ENCODE peak calls at places on chromosomes 4 and X, in four cellular contexts. One of them, this sample, is unnamed. For H3K27me3, the result is how much of the 10 kb centered on the place peaks cover.

GRCh38 chrX:104668550-104668949 is 102.6 kb downstream of the IL1RAPL2 start:
- DNase-seq in thoracic aorta: no peak
- DNase-seq in H7: peak
- DNase-seq in heart left ventricle: no peak
- DNase-seq in this sample: no peak

GRCh38 chr4:153269223-153269990 is 65.2 kb downstream of the TRIM2 start:
- DNase-seq in heart left ventricle: no peak
- DNase-seq in thoracic aorta: no peak
- DNase-seq in H7: peak
- DNase-seq in this sample: no peak

GRCh38 chr4:121253961-121254360 is 89.8 kb upstream of the TNIP3 start:
- DNase-seq in thoracic aorta: no peak
- DNase-seq in heart left ventricle: no peak
- DNase-seq in H7: no peak
- DNase-seq in this sample: no peak

GRCh38 chrX:70969635-70970481 is 39.0 kb upstream of the SLC7A3 start:
- DNase-seq in thoracic aorta: no peak
- DNase-seq in H7: no peak
- DNase-seq in heart left ventricle: no peak
- DNase-seq in this sample: no peak

GRCh38 chrX:53481093-53481492 is 46.9 kb upstream of the HSD17B10 start:
- DNase-seq in heart left ventricle: no peak
- DNase-seq in thoracic aorta: no peak
- DNase-seq in H7: no peak
- DNase-seq in this sample: no peak

GRCh38 chrX:117985241-117985640 is 131.4 kb downstream of the KLHL13 start:
- DNase-seq in heart left ventricle: no peak
- DNase-seq in H7: peak
- DNase-seq in thoracic aorta: no peak
- DNase-seq in this sample: no peak

GRCh38 chrX:97102938-97103337 is 219.2 kb downstream of the RPA4 start:
- DNase-seq in heart left ventricle: no peak
- DNase-seq in thoracic aorta: no peak
- DNase-seq in H7: no peak
- DNase-seq in this sample: no peak

GRCh38 chr4:114015444-114015899 is 36.0 kb upstream of the ARSJ start:
- DNase-seq in H7: no peak
- DNase-seq in thoracic aorta: no peak
- DNase-seq in heart left ventricle: no peak
- DNase-seq in this sample: no peak

GRCh38 chrX:98755912-98756311 is 1654.2 kb downstream of the PCDH19 start:
- DNase-seq in heart left ventricle: no peak
- DNase-seq in H7: no peak
- DNase-seq in thoracic aorta: no peak
- DNase-seq in this sample: no peak

GRCh38 chr4:1008840-1009646 is 2.4 kb upstream of the FGFRL1 start:
- DNase-seq in H7: no peak
- DNase-seq in heart left ventricle: peak
- DNase-seq in thoracic aorta: no peak
- DNase-seq in this sample: no peak

GRCh38 chr4:110615366-110616161 is 7.3 kb downstream of the PITX2 start:
- DNase-seq in H7: peak
- DNase-seq in thoracic aorta: no peak
- DNase-seq in heart left ventricle: no peak
- DNase-seq in this sample: no peak

GRCh38 chr4:52915730-52916129 is 53.6 kb downstream of the RASL11B start:
- DNase-seq in H7: no peak
- DNase-seq in thoracic aorta: no peak
- DNase-seq in heart left ventricle: no peak
- DNase-seq in this sample: no peak

GRCh38 chr4:141131738-141132688 is 1.3 kb downstream of the RNF150 start:
- DNase-seq in thoracic aorta: no peak
- DNase-seq in H7: peak
- DNase-seq in heart left ventricle: peak
- DNase-seq in this sample: peak

GRCh38 chr4:169270810-169271691 is at the start of gene SH3RF1:
- DNase-seq in H7: peak
- DNase-seq in heart left ventricle: peak
- DNase-seq in thoracic aorta: peak
- DNase-seq in this sample: peak

GRCh38 chr4:52868138-52868537 is 6.0 kb downstream of the RASL11B start:
- DNase-seq in heart left ventricle: peak
- DNase-seq in thoracic aorta: no peak
- DNase-seq in H7: peak
- DNase-seq in this sample: no peak

GRCh38 chr4:721261-722171 is 15.9 kb downstream of the PCGF3 start:
- DNase-seq in H7: no peak
- DNase-seq in thoracic aorta: no peak
- DNase-seq in heart left ventricle: no peak
- DNase-seq in this sample: no peak

GRCh38 chr4:138235419-138235952 is 6.7 kb downstream of the SLC7A11 start:
- DNase-seq in H7: no peak
- DNase-seq in thoracic aorta: no peak
- DNase-seq in heart left ventricle: no peak
- DNase-seq in this sample: no peak

GRCh38 chrX:101347859-101348451 is 587 bp downstream of the TIMM8A start:
- DNase-seq in thoracic aorta: no peak
- DNase-seq in H7: peak
- DNase-seq in heart left ventricle: peak
- DNase-seq in this sample: no peak

GRCh38 chr4:46934731-46935130 is 25.7 kb upstream of the COX7B2 start:
- DNase-seq in H7: no peak
- DNase-seq in heart left ventricle: no peak
- DNase-seq in thoracic aorta: no peak
- DNase-seq in this sample: no peak

GRCh38 chrX:48911407-48912182 is at the start of gene SLC35A2:
- DNase-seq in H7: peak
- DNase-seq in thoracic aorta: no peak
- DNase-seq in heart left ventricle: peak
- DNase-seq in this sample: peak

GRCh38 chrX:113743069-113743468 is 840.8 kb upstream of the HTR2C start:
- DNase-seq in H7: no peak
- DNase-seq in heart left ventricle: no peak
- DNase-seq in thoracic aorta: no peak
- DNase-seq in this sample: no peak

GRCh38 chr4:75745192-75745591 is 20.8 kb downstream of the USO1 start:
- DNase-seq in heart left ventricle: no peak
- DNase-seq in H7: no peak
- DNase-seq in thoracic aorta: no peak
- DNase-seq in this sample: no peak

GRCh38 chr4:73231518-73232487 is 26.8 kb downstream of the ANKRD17 start:
- DNase-seq in heart left ventricle: no peak
- DNase-seq in H7: no peak
- DNase-seq in thoracic aorta: no peak
- DNase-seq in this sample: no peak

GRCh38 chrX:130264573-130264972 is 4.1 kb downstream of the ZNF280C start:
- DNase-seq in H7: no peak
- DNase-seq in thoracic aorta: no peak
- DNase-seq in heart left ventricle: no peak
- DNase-seq in this sample: no peak

GRCh38 chrX:108131471-108131870 is 39.9 kb downstream of the ATG4A start:
- DNase-seq in thoracic aorta: no peak
- DNase-seq in H7: no peak
- DNase-seq in heart left ventricle: peak
- DNase-seq in this sample: no peak

GRCh38 chr4:3461515-3462291 is 1.4 kb upstream of the DOK7 start:
- DNase-seq in heart left ventricle: peak
- DNase-seq in H7: peak
- DNase-seq in thoracic aorta: no peak
- DNase-seq in this sample: no peak

GRCh38 chr4:167221074-167221473 is 13.2 kb downstream of the SPOCK3 start:
- DNase-seq in H7: no peak
- DNase-seq in heart left ventricle: no peak
- DNase-seq in thoracic aorta: no peak
- DNase-seq in this sample: no peak

GRCh38 chrX:3393581-3394111 is 47.2 kb upstream of the MXRA5 start:
- DNase-seq in thoracic aorta: no peak
- DNase-seq in H7: no peak
- DNase-seq in heart left ventricle: no peak
- DNase-seq in this sample: no peak

GRCh38 chrX:52990848-52991247 is 32.5 kb upstream of the FAM156A start:
- DNase-seq in thoracic aorta: no peak
- DNase-seq in heart left ventricle: no peak
- DNase-seq in H7: no peak
- DNase-seq in this sample: no peak

DNA sequence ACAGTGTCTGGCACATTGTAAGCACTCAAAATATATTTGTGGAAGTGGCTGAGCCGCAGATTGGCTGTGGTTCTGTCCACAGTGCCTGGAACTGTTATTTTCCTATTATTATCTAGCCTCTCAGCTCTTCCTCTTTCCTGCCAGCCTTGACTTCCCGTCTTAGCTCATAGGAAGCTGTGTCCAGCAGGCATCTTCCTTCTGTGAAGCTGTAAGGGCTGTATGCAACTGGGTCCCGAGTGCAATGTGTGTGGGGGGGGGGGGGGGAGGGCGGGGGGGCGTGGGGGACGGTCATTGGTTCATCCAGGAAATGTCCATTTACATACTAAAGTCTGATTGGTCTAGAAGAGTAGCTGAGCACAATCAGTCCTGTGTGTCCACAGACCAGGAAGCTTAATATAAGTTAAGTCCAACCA is 210.7 kb downstream of the PDGFRA start:
- DNase-seq in thoracic aorta: no peak
- DNase-seq in H7: peak
- DNase-seq in heart left ventricle: peak
- DNase-seq in this sample: no peak
- H3K4me3 ChIP-seq in thoracic aorta: peak
- H3K4me3 ChIP-seq in H7: no peak
- H3K4me3 ChIP-seq in heart left ventricle: peak
- H3K4me3 ChIP-seq in this sample: peak

GRCh38 chr4:185211641-185212040 is 2.2 kb downstream of the SNX25 start:
- DNase-seq in H7: no peak
- DNase-seq in heart left ventricle: no peak
- DNase-seq in thoracic aorta: no peak
- DNase-seq in this sample: no peak
- H3K27me3 ChIP-seq in H7: under half
- H3K27me3 ChIP-seq in heart left ventricle: under half
- H3K27me3 ChIP-seq in thoracic aorta: under half
- H3K27me3 ChIP-seq in this sample: under half

GRCh38 chr4:83114576-83114975 is at the start of gene PLAC8:
- DNase-seq in heart left ventricle: no peak
- DNase-seq in H7: no peak
- DNase-seq in thoracic aorta: no peak
- DNase-seq in this sample: no peak
- H3K4me3 ChIP-seq in heart left ventricle: no peak
- H3K4me3 ChIP-seq in H7: no peak
- H3K4me3 ChIP-seq in thoracic aorta: no peak
- H3K4me3 ChIP-seq in this sample: no peak

DNA sequence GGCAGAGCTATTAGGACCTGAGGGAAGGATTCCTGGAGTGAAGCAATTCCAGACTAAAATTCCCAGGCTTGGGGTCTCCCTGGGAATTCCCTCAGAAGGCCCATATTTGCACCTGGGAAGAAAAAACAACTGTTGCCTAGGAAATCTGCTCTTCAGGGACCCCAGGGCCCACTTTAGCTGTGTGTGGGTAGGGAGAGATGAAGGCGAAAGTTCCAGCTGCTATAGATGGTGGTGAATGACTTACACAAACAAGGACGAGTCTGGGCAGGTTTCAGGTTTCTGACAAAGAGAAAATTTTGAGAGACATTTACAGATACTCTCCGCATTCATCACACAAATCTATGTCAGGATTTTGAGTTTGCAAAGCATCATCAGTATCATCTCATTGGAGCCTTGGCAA is 126.1 kb downstream of the GPC3 start:
- DNase-seq in H7: no peak
- DNase-seq in thoracic aorta: no peak
- DNase-seq in heart left ventricle: no peak
- DNase-seq in this sample: no peak
- H3K27me3 ChIP-seq in H7: under half
- H3K27me3 ChIP-seq in thoracic aorta: under half
- H3K27me3 ChIP-seq in heart left ventricle: under half
- H3K27me3 ChIP-seq in this sample: under half

GRCh38 chr4:165332502-165332901 is 5.0 kb downstream of the MSMO1 start:
- DNase-seq in thoracic aorta: no peak
- DNase-seq in H7: no peak
- DNase-seq in heart left ventricle: no peak
- DNase-seq in this sample: no peak

GRCh38 chr4:165330071-165330470 is 2.6 kb downstream of the MSMO1 start:
- DNase-seq in thoracic aorta: no peak
- DNase-seq in heart left ventricle: no peak
- DNase-seq in H7: no peak
- DNase-seq in this sample: no peak

GRCh38 chr4:165331316-165331715 is 3.8 kb downstream of the MSMO1 start:
- DNase-seq in heart left ventricle: no peak
- DNase-seq in thoracic aorta: no peak
- DNase-seq in H7: no peak
- DNase-seq in this sample: no peak

GRCh38 chr4:165330666-165331065 is 3.2 kb downstream of the MSMO1 start:
- DNase-seq in H7: no peak
- DNase-seq in thoracic aorta: no peak
- DNase-seq in heart left ventricle: no peak
- DNase-seq in this sample: no peak

GRCh38 chr4:165331823-165332222 is 4.4 kb downstream of the MSMO1 start:
- DNase-seq in thoracic aorta: no peak
- DNase-seq in heart left ventricle: no peak
- DNase-seq in H7: no peak
- DNase-seq in this sample: no peak
- H3K4me3 ChIP-seq in thoracic aorta: no peak
- H3K4me3 ChIP-seq in heart left ventricle: no peak
- H3K4me3 ChIP-seq in H7: no peak
- H3K4me3 ChIP-seq in this sample: no peak

GRCh38 chrX:152658302-152658701 is 20.6 kb downstream of the GABRQ start:
- DNase-seq in H7: peak
- DNase-seq in heart left ventricle: no peak
- DNase-seq in thoracic aorta: no peak
- DNase-seq in this sample: no peak

GRCh38 chrX:152652467-152652866 is 14.8 kb downstream of the GABRQ start:
- DNase-seq in thoracic aorta: no peak
- DNase-seq in heart left ventricle: no peak
- DNase-seq in H7: no peak
- DNase-seq in this sample: no peak

GRCh38 chrX:152652060-152652459 is 14.4 kb downstream of the GABRQ start:
- DNase-seq in heart left ventricle: no peak
- DNase-seq in thoracic aorta: no peak
- DNase-seq in H7: no peak
- DNase-seq in this sample: no peak

GRCh38 chrX:152656087-152656486 is 18.4 kb downstream of the GABRQ start:
- DNase-seq in heart left ventricle: no peak
- DNase-seq in thoracic aorta: no peak
- DNase-seq in H7: no peak
- DNase-seq in this sample: no peak

GRCh38 chrX:152656890-152657289 is 19.2 kb downstream of the GABRQ start:
- DNase-seq in heart left ventricle: no peak
- DNase-seq in H7: no peak
- DNase-seq in thoracic aorta: no peak
- DNase-seq in this sample: no peak
- H3K27me3 ChIP-seq in heart left ventricle: under half
- H3K27me3 ChIP-seq in H7: under half
- H3K27me3 ChIP-seq in thoracic aorta: under half
- H3K27me3 ChIP-seq in this sample: under half

DNA sequence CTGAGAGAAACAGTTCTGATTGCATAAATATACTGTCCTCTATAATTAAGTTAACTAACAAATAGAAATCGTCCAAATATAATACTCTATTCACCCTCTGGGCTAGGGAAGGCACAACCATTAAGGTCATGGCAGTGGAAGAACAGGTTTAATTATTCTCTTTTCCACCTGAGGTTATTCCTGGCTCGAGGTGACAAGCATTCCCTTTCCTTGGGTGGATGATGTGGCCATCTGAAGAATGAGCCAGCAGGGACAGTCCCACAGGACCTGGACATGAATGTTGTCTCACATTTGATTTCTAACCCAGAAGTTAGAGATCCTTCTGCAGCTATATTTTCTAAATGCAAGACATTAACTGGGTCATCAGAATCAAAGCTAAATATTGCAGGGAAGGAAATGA is 5.5 kb downstream of the IBSP start:
- DNase-seq in H7: no peak
- DNase-seq in thoracic aorta: no peak
- DNase-seq in heart left ventricle: no peak
- DNase-seq in this sample: no peak
- H3K4me3 ChIP-seq in H7: no peak
- H3K4me3 ChIP-seq in thoracic aorta: no peak
- H3K4me3 ChIP-seq in heart left ventricle: no peak
- H3K4me3 ChIP-seq in this sample: no peak

This sample was measured in ascending aorta.